ENCODE peak calls at places on chromosomes 2 and 18, in four cellular contexts. J is GM12878, V is IMR-90, K is HepG2. H is an unnamed sample.

GRCh38 chr2:218419630-218420216 is 800 bp downstream of the VIL1 start:
- DNase-seq in J (no peak), V (no peak), K (no peak), H (no peak)

GRCh38 chr2:197506658-197507057 is 6.5 kb downstream of the HSPE1 start:
- DNase-seq in J (no peak), K (no peak), V (no peak), H (no peak)

GRCh38 chr2:64482765-64483504 is 29.0 kb downstream of the LGALSL start:
- DNase-seq in J (no peak), K (no peak), V (no peak), H (no peak)

GRCh38 chr18:79680100-79680879 is 687 bp downstream of the CTDP1 start:
- DNase-seq in J (no peak), V (peak; percentile 52), K (peak; percentile 41), H (peak; percentile 38)

GRCh38 chr2:42141687-42142475 is 27.3 kb upstream of the EML4 start:
- DNase-seq in V (peak; percentile 93), K (peak; percentile 94), J (no peak), H (peak; percentile 23)

GRCh38 chr2:69980408-69980807 is 19.0 kb upstream of the ASPRV1 start:
- DNase-seq in V (peak; percentile 82), K (no peak), J (no peak), H (no peak)

GRCh38 chr2:151614159-151614558 is 120.1 kb downstream of the NEB start:
- DNase-seq in V (no peak), K (no peak), J (no peak), H (no peak)

GRCh38 chr18:9506046-9506792 is 30.9 kb downstream of the RALBP1 start:
- DNase-seq in J (no peak), K (no peak), V (peak; percentile 16), H (peak; percentile 62)

GRCh38 chr2:201298462-201298861 is 38.1 kb downstream of the CASP8 start:
- DNase-seq in J (no peak), K (no peak), V (peak; percentile 33), H (no peak)

GRCh38 chr2:100197643-100198153 is 55.3 kb upstream of the AFF3 start:
- DNase-seq in J (no peak), K (no peak), V (peak; percentile 46), H (no peak)

GRCh38 chr18:47250415-47251046 is 929 bp downstream of the SKOR2 start:
- DNase-seq in J (no peak), V (no peak), K (no peak), H (no peak)

GRCh38 chr2:230927711-230928341 is 2.8 kb upstream of the GPR55 start:
- DNase-seq in J (no peak), K (no peak), V (no peak), H (no peak)

GRCh38 chr2:62208758-62209114 is 12.8 kb downstream of the B3GNT2 start:
- DNase-seq in J (no peak), K (no peak), V (no peak), H (peak; percentile 29)

GRCh38 chr2:17540813-17541513 is 467 bp downstream of the VSNL1 start:
- DNase-seq in K (no peak), J (no peak), V (no peak), H (no peak)

GRCh38 chr2:129753261-129753660 is 226.2 kb upstream of the RAB6C start:
- DNase-seq in K (no peak), J (no peak), V (no peak), H (no peak)

GRCh38 chr2:172053486-172053885 is 31.8 kb upstream of the DLX1 start:
- DNase-seq in V (no peak), K (no peak), J (no peak), H (no peak)

GRCh38 chr2:206011018-206011614 is 74.9 kb downstream of the INO80D start:
- DNase-seq in K (no peak), J (no peak), V (no peak), H (no peak)

GRCh38 chr18:49560277-49561126 is 1.4 kb upstream of the LIPG start:
- DNase-seq in J (no peak), K (no peak), V (no peak), H (no peak)

GRCh38 chr2:197477764-197478163 is 21.9 kb downstream of the HSPD1 start:
- DNase-seq in J (no peak), K (no peak), V (no peak), H (no peak)

GRCh38 chr18:55236150-55236931 is 277.1 kb upstream of the CCDC68 start:
- DNase-seq in V (peak; percentile 38), J (no peak), K (no peak), H (no peak)

GRCh38 chr2:222024934-222025890 is 273.6 kb downstream of the PAX3 start:
- DNase-seq in K (peak; percentile 31), V (peak; percentile 42), J (no peak), H (no peak)

GRCh38 chr2:173571021-173571821 is 216.5 kb downstream of the CDCA7 start:
- DNase-seq in K (peak; percentile 26), V (peak; percentile 39), J (no peak), H (no peak)

GRCh38 chr18:41532344-41533086 is 422.5 kb upstream of the PIK3C3 start:
- DNase-seq in J (no peak), K (no peak), V (peak; percentile 1), H (no peak)

GRCh38 chr2:47725808-47726207 is 57.1 kb upstream of the MSH6 start:
- DNase-seq in K (no peak), J (no peak), V (no peak), H (no peak)

GRCh38 chr18:58591286-58591685 is 37.6 kb downstream of the ALPK2 start:
- DNase-seq in V (no peak), K (no peak), J (no peak), H (no peak)

GRCh38 chr2:127943186-127943585 is 57.4 kb upstream of the AMMECR1L start:
- DNase-seq in J (no peak), K (no peak), V (peak; percentile 33), H (no peak)

GRCh38 chr2:65232636-65233035 is 5.0 kb downstream of the ACTR2 start:
- DNase-seq in J (no peak), V (peak; percentile 77), K (no peak), H (no peak)

GRCh38 chr18:13513015-13513414 is 213.3 kb downstream of the FAM210A start:
- DNase-seq in K (peak; percentile 54), V (no peak), J (no peak), H (no peak)

GRCh38 chr18:10901329-10901728 is 248.0 kb downstream of the PIEZO2 start:
- DNase-seq in V (no peak), K (peak; percentile 70), J (no peak), H (no peak)

GRCh38 chr2:88342749-88343148 is 109.7 kb downstream of the FOXI3 start:
- DNase-seq in K (no peak), J (no peak), V (no peak), H (no peak)

GRCh38 chr2:98571796-98572195 is 36.5 kb downstream of the COA5 start:
- DNase-seq in V (no peak), J (no peak), K (no peak), H (no peak)

GRCh38 chr2:23273786-23274185 is 111.2 kb upstream of the KLHL29 start:
- DNase-seq in V (no peak), K (no peak), J (no peak), H (no peak)
- TF ChIP-seq MXI1 in V (no peak), K (no peak), J (no peak), H (no peak)

GRCh38 chr2:20573611-20574422 is 77.1 kb downstream of the HS1BP3 start:
- DNase-seq in J (no peak), V (peak; percentile 89), K (no peak), H (no peak)
- TF ChIP-seq MXI1 in J (no peak), V (no peak), K (no peak), H (no peak)

GRCh38 chr18:69217271-69217670 is 183.4 kb upstream of the DOK6 start:
- DNase-seq in J (no peak), K (no peak), V (no peak), H (no peak)

GRCh38 chr18:69215151-69215550 is 185.5 kb upstream of the DOK6 start:
- DNase-seq in J (no peak), K (no peak), V (no peak), H (no peak)

GRCh38 chr18:69220529-69220928 is 180.2 kb upstream of the DOK6 start:
- DNase-seq in J (no peak), V (no peak), K (peak; percentile 2), H (no peak)

GRCh38 chr18:69222089-69222488 is 178.6 kb upstream of the DOK6 start:
- DNase-seq in J (no peak), K (no peak), V (no peak), H (no peak)

GRCh38 chr18:69216390-69216789 is 184.3 kb upstream of the DOK6 start:
- DNase-seq in J (no peak), V (no peak), K (no peak), H (no peak)
- TF ChIP-seq MXI1 in J (no peak), V (no peak), K (no peak), H (no peak)

DNA sequence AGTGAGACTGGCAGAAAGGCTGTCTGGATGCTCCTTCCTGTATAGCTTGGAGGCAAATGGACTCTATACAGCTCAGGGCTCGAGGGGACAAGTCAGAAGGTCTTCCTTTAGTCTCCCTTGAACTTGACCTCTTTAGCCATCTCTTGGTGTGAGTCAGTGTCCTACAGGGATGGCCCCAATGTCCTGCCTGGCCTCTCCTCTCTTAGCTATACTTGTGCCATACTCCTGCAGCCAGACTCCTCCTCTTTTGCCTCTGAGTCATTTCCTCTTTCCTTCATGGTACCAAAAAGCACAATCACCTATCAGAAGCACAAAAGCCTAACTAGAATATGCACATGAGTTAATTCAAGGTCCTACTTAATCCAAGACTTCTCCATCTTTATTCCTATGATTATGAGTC is 112.7 kb downstream of the XRCC5 start:
- DNase-seq in J (no peak), V (peak; percentile 61), K (peak; percentile 17), H (no peak)
- TF ChIP-seq MXI1 in J (no peak), V (no peak), K (no peak), H (no peak)

DNA sequence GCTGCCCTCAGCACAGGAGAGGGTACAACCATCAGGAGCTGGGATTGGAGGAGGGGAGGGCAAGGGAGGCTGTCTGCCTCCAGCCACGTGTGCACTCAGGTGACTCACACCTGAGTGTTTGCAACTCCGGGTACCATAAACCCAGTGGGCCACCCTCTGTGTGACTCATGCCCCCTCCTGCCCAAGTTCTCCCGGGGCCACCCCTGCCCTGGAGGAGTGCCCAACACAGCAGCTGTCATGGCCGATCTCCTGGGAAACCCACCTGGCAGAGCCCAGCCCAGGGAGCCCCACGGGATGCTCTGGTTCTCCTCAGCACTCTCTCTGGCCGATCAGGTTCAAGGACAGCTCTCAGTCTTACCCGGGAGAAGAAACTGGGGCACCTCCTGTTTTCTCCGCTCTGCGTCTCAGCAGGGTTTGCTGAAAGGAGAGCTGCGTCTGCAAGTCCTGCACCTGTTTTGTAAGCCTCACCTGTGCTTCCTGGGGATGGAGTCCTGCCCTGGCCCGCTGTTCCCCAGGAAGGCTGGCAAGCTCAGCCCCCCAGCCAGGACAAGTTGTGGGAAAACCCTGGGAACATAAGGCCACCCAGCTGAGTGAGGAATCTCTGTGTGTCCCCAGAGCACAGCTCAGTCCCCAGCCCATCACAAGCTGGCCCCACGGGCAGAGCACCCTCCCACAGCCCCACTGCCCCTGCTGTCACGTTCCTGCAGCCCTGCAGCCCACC is 44.0 kb upstream of the UBE2F start:
- DNase-seq in K (no peak), V (no peak), J (no peak), H (no peak)
- TF ChIP-seq MXI1 in K (no peak), V (no peak), J (no peak), H (no peak)

GRCh38 chr18:28087173-28087563 is 89.8 kb downstream of the CDH2 start:
- DNase-seq in J (no peak), V (no peak), K (peak; percentile 7), H (no peak)
- TF ChIP-seq MXI1 in J (no peak), V (no peak), K (no peak), H (no peak)

GRCh38 chr2:194343167-194343566 is 1313.9 kb upstream of the SLC39A10 start:
- DNase-seq in J (no peak), K (no peak), V (no peak), H (no peak)
- TF ChIP-seq MXI1 in J (no peak), K (no peak), V (no peak), H (no peak)

H was measured in K562.